ENCODE peak calls at places on chromosomes 2 and 18, in eight cellular contexts. One of them, this sample, is unnamed.

GRCh38 chr2:236694125-236694888 is 124.7 kb downstream of the ACKR3 start:
- DNase-seq in HCT116: no peak
- DNase-seq in mammary epithelial cell: no peak
- DNase-seq in upper lobe of right lung: no peak
- DNase-seq in PC-9: no peak
- DNase-seq in breast epithelium: no peak
- DNase-seq in ovary: no peak
- DNase-seq in Peyer's patch: no peak
- DNase-seq in this sample: no peak

GRCh38 chr2:144660518-144661316 is 140.8 kb upstream of the ZEB2 start:
- DNase-seq in PC-9: no peak
- DNase-seq in HCT116: no peak
- DNase-seq in mammary epithelial cell: peak; percentile 57
- DNase-seq in upper lobe of right lung: no peak
- DNase-seq in breast epithelium: no peak
- DNase-seq in ovary: no peak
- DNase-seq in Peyer's patch: no peak
- DNase-seq in this sample: no peak

GRCh38 chr2:134677866-134678774 is 40.7 kb downstream of the TMEM163 start:
- DNase-seq in breast epithelium: no peak
- DNase-seq in mammary epithelial cell: no peak
- DNase-seq in PC-9: no peak
- DNase-seq in ovary: peak; percentile 52
- DNase-seq in HCT116: no peak
- DNase-seq in upper lobe of right lung: no peak
- DNase-seq in Peyer's patch: no peak
- DNase-seq in this sample: no peak

GRCh38 chr2:60480089-60480773 is 73.2 kb downstream of the BCL11A start:
- DNase-seq in HCT116: no peak
- DNase-seq in PC-9: no peak
- DNase-seq in breast epithelium: no peak
- DNase-seq in ovary: no peak
- DNase-seq in Peyer's patch: no peak
- DNase-seq in mammary epithelial cell: no peak
- DNase-seq in upper lobe of right lung: no peak
- DNase-seq in this sample: no peak

GRCh38 chr2:37670378-37671012 is 947 bp downstream of the CDC42EP3 start:
- DNase-seq in upper lobe of right lung: no peak
- DNase-seq in HCT116: no peak
- DNase-seq in mammary epithelial cell: no peak
- DNase-seq in breast epithelium: no peak
- DNase-seq in Peyer's patch: no peak
- DNase-seq in ovary: no peak
- DNase-seq in PC-9: no peak
- DNase-seq in this sample: peak; percentile 60

GRCh38 chr18:63320690-63321265 is 1.2 kb upstream of the BCL2 start:
- DNase-seq in breast epithelium: peak; percentile 75
- DNase-seq in upper lobe of right lung: peak; percentile 72
- DNase-seq in mammary epithelial cell: peak; percentile 17
- DNase-seq in ovary: peak; percentile 76
- DNase-seq in PC-9: no peak
- DNase-seq in HCT116: no peak
- DNase-seq in Peyer's patch: peak; percentile 68
- DNase-seq in this sample: peak; percentile 68

GRCh38 chr2:226087505-226088365 is 688.2 kb downstream of the NYAP2 start:
- DNase-seq in breast epithelium: no peak
- DNase-seq in Peyer's patch: no peak
- DNase-seq in ovary: no peak
- DNase-seq in mammary epithelial cell: no peak
- DNase-seq in upper lobe of right lung: no peak
- DNase-seq in PC-9: no peak
- DNase-seq in HCT116: no peak
- DNase-seq in this sample: no peak

GRCh38 chr2:25309402-25309801 is 32.3 kb downstream of the DNMT3A start:
- DNase-seq in HCT116: peak; percentile 16
- DNase-seq in PC-9: no peak
- DNase-seq in breast epithelium: no peak
- DNase-seq in Peyer's patch: no peak
- DNase-seq in ovary: no peak
- DNase-seq in mammary epithelial cell: no peak
- DNase-seq in upper lobe of right lung: no peak
- DNase-seq in this sample: peak; percentile 76

GRCh38 chr18:24368749-24369148 is 28.9 kb downstream of the OSBPL1A start:
- DNase-seq in breast epithelium: no peak
- DNase-seq in Peyer's patch: no peak
- DNase-seq in PC-9: no peak
- DNase-seq in HCT116: no peak
- DNase-seq in ovary: no peak
- DNase-seq in mammary epithelial cell: peak; percentile 42
- DNase-seq in upper lobe of right lung: no peak
- DNase-seq in this sample: no peak

GRCh38 chr2:1821530-1821929 is 77.2 kb upstream of the PXDN start:
- DNase-seq in breast epithelium: no peak
- DNase-seq in mammary epithelial cell: no peak
- DNase-seq in PC-9: no peak
- DNase-seq in ovary: no peak
- DNase-seq in upper lobe of right lung: no peak
- DNase-seq in Peyer's patch: no peak
- DNase-seq in HCT116: no peak
- DNase-seq in this sample: no peak

GRCh38 chr2:202560200-202560599 is 74.6 kb upstream of the FAM117B start:
- DNase-seq in ovary: no peak
- DNase-seq in HCT116: no peak
- DNase-seq in mammary epithelial cell: no peak
- DNase-seq in upper lobe of right lung: no peak
- DNase-seq in Peyer's patch: no peak
- DNase-seq in breast epithelium: no peak
- DNase-seq in PC-9: no peak
- DNase-seq in this sample: no peak

GRCh38 chr2:3633089-3633981 is 24.7 kb upstream of the ALLC start:
- DNase-seq in HCT116: no peak
- DNase-seq in PC-9: no peak
- DNase-seq in ovary: peak; percentile 65
- DNase-seq in breast epithelium: peak; percentile 40
- DNase-seq in Peyer's patch: peak; percentile 29
- DNase-seq in upper lobe of right lung: peak; percentile 56
- DNase-seq in mammary epithelial cell: peak; percentile 84
- DNase-seq in this sample: peak; percentile 29

GRCh38 chr2:26757873-26758789 is 6.0 kb upstream of the SLC35F6 start:
- DNase-seq in HCT116: peak; percentile 95
- DNase-seq in breast epithelium: no peak
- DNase-seq in PC-9: peak; percentile 99
- DNase-seq in upper lobe of right lung: no peak
- DNase-seq in ovary: peak; percentile 64
- DNase-seq in mammary epithelial cell: peak; percentile 98
- DNase-seq in Peyer's patch: no peak
- DNase-seq in this sample: no peak

GRCh38 chr2:169348321-169349002 is 13.9 kb downstream of the LRP2 start:
- DNase-seq in upper lobe of right lung: no peak
- DNase-seq in ovary: no peak
- DNase-seq in breast epithelium: no peak
- DNase-seq in Peyer's patch: no peak
- DNase-seq in PC-9: no peak
- DNase-seq in HCT116: no peak
- DNase-seq in mammary epithelial cell: no peak
- DNase-seq in this sample: no peak

GRCh38 chr18:62384610-62385097 is 59.5 kb downstream of the TNFRSF11A start:
- DNase-seq in mammary epithelial cell: peak; percentile 2
- DNase-seq in upper lobe of right lung: no peak
- DNase-seq in HCT116: no peak
- DNase-seq in Peyer's patch: no peak
- DNase-seq in breast epithelium: no peak
- DNase-seq in PC-9: no peak
- DNase-seq in ovary: no peak
- DNase-seq in this sample: peak; percentile 57

GRCh38 chr2:16537347-16537746 is 128.3 kb downstream of the CYRIA start:
- DNase-seq in ovary: no peak
- DNase-seq in mammary epithelial cell: peak; percentile 58
- DNase-seq in upper lobe of right lung: no peak
- DNase-seq in Peyer's patch: no peak
- DNase-seq in breast epithelium: no peak
- DNase-seq in PC-9: peak; percentile 52
- DNase-seq in HCT116: no peak
- DNase-seq in this sample: no peak

GRCh38 chr18:26574958-26575864 is 26.9 kb upstream of the KCTD1 start:
- DNase-seq in ovary: peak; percentile 62
- DNase-seq in Peyer's patch: peak; percentile 51
- DNase-seq in PC-9: peak; percentile 34
- DNase-seq in upper lobe of right lung: peak; percentile 80
- DNase-seq in mammary epithelial cell: peak; percentile 79
- DNase-seq in breast epithelium: peak; percentile 60
- DNase-seq in HCT116: no peak
- DNase-seq in this sample: peak; percentile 79

GRCh38 chr2:239275871-239276812 is 124.7 kb downstream of the HDAC4 start:
- DNase-seq in ovary: peak; percentile 25
- DNase-seq in breast epithelium: no peak
- DNase-seq in Peyer's patch: peak; percentile 61
- DNase-seq in mammary epithelial cell: no peak
- DNase-seq in HCT116: no peak
- DNase-seq in PC-9: no peak
- DNase-seq in upper lobe of right lung: peak; percentile 67
- DNase-seq in this sample: peak; percentile 91

GRCh38 chr18:62211323-62211828 is 24.3 kb downstream of the RELCH start:
- DNase-seq in upper lobe of right lung: no peak
- DNase-seq in breast epithelium: no peak
- DNase-seq in PC-9: no peak
- DNase-seq in ovary: no peak
- DNase-seq in HCT116: no peak
- DNase-seq in Peyer's patch: no peak
- DNase-seq in mammary epithelial cell: no peak
- DNase-seq in this sample: no peak

GRCh38 chr2:106144621-106145331 is 49.3 kb downstream of the UXS1 start:
- DNase-seq in PC-9: no peak
- DNase-seq in upper lobe of right lung: no peak
- DNase-seq in mammary epithelial cell: no peak
- DNase-seq in HCT116: no peak
- DNase-seq in Peyer's patch: no peak
- DNase-seq in breast epithelium: no peak
- DNase-seq in ovary: no peak
- DNase-seq in this sample: no peak

GRCh38 chr2:57943271-57943670 is 103.3 kb upstream of the VRK2 start:
- DNase-seq in PC-9: no peak
- DNase-seq in upper lobe of right lung: no peak
- DNase-seq in breast epithelium: no peak
- DNase-seq in ovary: no peak
- DNase-seq in mammary epithelial cell: no peak
- DNase-seq in Peyer's patch: no peak
- DNase-seq in HCT116: no peak
- DNase-seq in this sample: no peak

DNA sequence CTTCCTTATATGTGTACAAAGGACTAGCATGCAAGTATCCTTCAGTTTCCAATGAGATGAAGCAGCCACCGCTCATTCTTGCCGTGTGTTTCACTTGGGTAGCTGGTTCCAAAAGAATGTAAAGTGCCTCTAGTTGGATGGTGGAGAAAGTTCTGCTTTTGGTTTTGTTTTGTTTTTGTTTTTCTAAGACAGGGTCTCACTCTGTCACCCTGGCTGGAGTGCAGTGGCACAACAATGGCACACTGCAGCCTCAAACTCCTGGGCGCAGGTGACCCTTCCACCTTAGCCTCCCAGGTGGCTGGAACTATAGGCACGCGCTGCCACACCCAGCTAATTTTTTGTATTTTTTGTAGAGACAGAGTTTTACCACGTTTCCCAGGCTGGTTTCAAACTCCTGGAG is 8.3 kb downstream of the ANXA4 start:
- DNase-seq in ovary: no peak
- DNase-seq in upper lobe of right lung: no peak
- DNase-seq in mammary epithelial cell: no peak
- DNase-seq in PC-9: no peak
- DNase-seq in HCT116: no peak
- DNase-seq in Peyer's patch: no peak
- DNase-seq in breast epithelium: no peak
- DNase-seq in this sample: no peak
- H3K4me1 ChIP-seq in ovary: peaks cover 3% of the 10 kb centered on the region
- H3K4me1 ChIP-seq in upper lobe of right lung: peaks cover 38% of the 10 kb centered on the region
- H3K4me1 ChIP-seq in mammary epithelial cell: peaks cover 8% of the 10 kb centered on the region
- H3K4me1 ChIP-seq in PC-9: peaks cover 15% of the 10 kb centered on the region
- H3K4me1 ChIP-seq in HCT116: peaks cover 7% of the 10 kb centered on the region
- H3K4me1 ChIP-seq in Peyer's patch: peaks cover 38% of the 10 kb centered on the region
- H3K4me1 ChIP-seq in breast epithelium: no peaks in the 10 kb centered on the region
- H3K4me1 ChIP-seq in this sample: peaks cover 6% of the 10 kb centered on the region

GRCh38 chr2:192515937-192516336 is 321.2 kb upstream of the TMEFF2 start:
- DNase-seq in upper lobe of right lung: no peak
- DNase-seq in ovary: no peak
- DNase-seq in mammary epithelial cell: no peak
- DNase-seq in Peyer's patch: no peak
- DNase-seq in HCT116: no peak
- DNase-seq in PC-9: no peak
- DNase-seq in breast epithelium: no peak
- DNase-seq in this sample: no peak
- H3K27ac ChIP-seq in upper lobe of right lung: no peak overlapping the region
- H3K27ac ChIP-seq in ovary: no peak overlapping the region
- H3K27ac ChIP-seq in mammary epithelial cell: no peak overlapping the region
- H3K27ac ChIP-seq in Peyer's patch: no peak overlapping the region
- H3K27ac ChIP-seq in HCT116: no peak overlapping the region
- H3K27ac ChIP-seq in PC-9: no peak overlapping the region
- H3K27ac ChIP-seq in breast epithelium: no peak overlapping the region
- H3K27ac ChIP-seq in this sample: no peak overlapping the region

GRCh38 chr2:71275939-71276310 is 49.0 kb upstream of the PAIP2B start:
- DNase-seq in ovary: no peak
- DNase-seq in mammary epithelial cell: no peak
- DNase-seq in PC-9: no peak
- DNase-seq in upper lobe of right lung: no peak
- DNase-seq in Peyer's patch: no peak
- DNase-seq in breast epithelium: no peak
- DNase-seq in HCT116: no peak
- DNase-seq in this sample: no peak
- H3K4me3 ChIP-seq in ovary: no peak overlapping the region
- H3K4me3 ChIP-seq in mammary epithelial cell: peak overlapping the region; percentile 85
- H3K4me3 ChIP-seq in PC-9: peak overlapping the region; percentile 62
- H3K4me3 ChIP-seq in upper lobe of right lung: peak overlapping the region; percentile 57
- H3K4me3 ChIP-seq in Peyer's patch: peak overlapping the region; percentile 59
- H3K4me3 ChIP-seq in breast epithelium: peak overlapping the region; percentile 75
- H3K4me3 ChIP-seq in HCT116: peak overlapping the region; percentile 24
- H3K4me3 ChIP-seq in this sample: peak overlapping the region; percentile 26

GRCh38 chr2:112834379-112835014 is 2.1 kb downstream of the IL1B start:
- DNase-seq in HCT116: no peak
- DNase-seq in ovary: no peak
- DNase-seq in Peyer's patch: peak; percentile 77
- DNase-seq in breast epithelium: no peak
- DNase-seq in mammary epithelial cell: no peak
- DNase-seq in upper lobe of right lung: no peak
- DNase-seq in PC-9: peak; percentile 79
- DNase-seq in this sample: peak; percentile 33

GRCh38 chr2:112833532-112833931 is 3.0 kb downstream of the IL1B start:
- DNase-seq in mammary epithelial cell: no peak
- DNase-seq in upper lobe of right lung: no peak
- DNase-seq in HCT116: no peak
- DNase-seq in ovary: no peak
- DNase-seq in PC-9: no peak
- DNase-seq in breast epithelium: no peak
- DNase-seq in Peyer's patch: no peak
- DNase-seq in this sample: no peak

GRCh38 chr2:112839407-112840067 is 3.0 kb upstream of the IL1B start:
- DNase-seq in PC-9: no peak
- DNase-seq in mammary epithelial cell: no peak
- DNase-seq in Peyer's patch: no peak
- DNase-seq in HCT116: no peak
- DNase-seq in breast epithelium: no peak
- DNase-seq in upper lobe of right lung: no peak
- DNase-seq in ovary: no peak
- DNase-seq in this sample: no peak

GRCh38 chr2:112835553-112836535 is 735 bp downstream of the IL1B start:
- DNase-seq in upper lobe of right lung: no peak
- DNase-seq in ovary: no peak
- DNase-seq in PC-9: no peak
- DNase-seq in breast epithelium: no peak
- DNase-seq in mammary epithelial cell: no peak
- DNase-seq in HCT116: no peak
- DNase-seq in Peyer's patch: no peak
- DNase-seq in this sample: no peak

GRCh38 chr2:112836695-112837117 is at the start of gene IL1B:
- DNase-seq in PC-9: peak; percentile 93
- DNase-seq in ovary: no peak
- DNase-seq in Peyer's patch: no peak
- DNase-seq in mammary epithelial cell: peak; percentile 92
- DNase-seq in breast epithelium: no peak
- DNase-seq in upper lobe of right lung: no peak
- DNase-seq in HCT116: no peak
- DNase-seq in this sample: no peak
- H3K4me1 ChIP-seq in PC-9: peaks cover 47% of the 10 kb centered on the region
- H3K4me1 ChIP-seq in ovary: no peaks in the 10 kb centered on the region
- H3K4me1 ChIP-seq in Peyer's patch: peaks cover 11% of the 10 kb centered on the region
- H3K4me1 ChIP-seq in mammary epithelial cell: peaks cover 56% of the 10 kb centered on the region
- H3K4me1 ChIP-seq in breast epithelium: no peaks in the 10 kb centered on the region
- H3K4me1 ChIP-seq in upper lobe of right lung: no peaks in the 10 kb centered on the region
- H3K4me1 ChIP-seq in HCT116: peaks cover 12% of the 10 kb centered on the region
- H3K4me1 ChIP-seq in this sample: no peaks in the 10 kb centered on the region

This sample was measured in right cardiac atrium.